ENCODE peak calls at places on chromosome 17, in five cellular contexts. F is body of pancreas, V is IMR-90, W is transverse colon, X is tibial artery. E is an unnamed sample. For H3K4me1, the result is how much of the 10 kb centered on the place peaks cover.

GRCh38 chr17:73422121-73422520 is 110.3 kb upstream of the CDC42EP4 start:
- DNase-seq in V (no peak), F (no peak), X (no peak), W (no peak), E (no peak)

GRCh38 chr17:34154916-34155730 is 100.0 kb upstream of the CCL2 start:
- DNase-seq in F (no peak), X (no peak), W (no peak), V (no peak), E (no peak)

GRCh38 chr17:68314916-68315535 is 23.7 kb downstream of the ARSG start:
- DNase-seq in V (no peak), X (no peak), F (peak), W (peak), E (peak)

GRCh38 chr17:72788950-72789585 is 303.4 kb downstream of the SLC39A11 start:
- DNase-seq in X (no peak), W (no peak), F (no peak), V (peak), E (no peak)

GRCh38 chr17:27494192-27495091 is 38.2 kb downstream of the KSR1 start:
- DNase-seq in V (peak), X (peak), F (peak), W (peak), E (peak)

GRCh38 chr17:55295411-55296170 is 30.8 kb downstream of the HLF start:
- DNase-seq in W (peak), X (no peak), V (peak), F (peak), E (peak)

GRCh38 chr17:81902653-81903414 is 796 bp downstream of the NPB start:
- DNase-seq in V (no peak), F (no peak), X (peak), W (no peak), E (no peak)

GRCh38 chr17:21459536-21459935 is 83.4 kb downstream of the KCNJ12 start:
- DNase-seq in F (no peak), W (no peak), V (no peak), X (no peak), E (no peak)

GRCh38 chr17:28327709-28328108 is 7.6 kb downstream of the IFT20 start:
- DNase-seq in F (no peak), W (no peak), V (peak), X (no peak), E (no peak)

GRCh38 chr17:9274119-9274445 is 252.8 kb downstream of the NTN1 start:
- DNase-seq in W (no peak), F (no peak), X (no peak), V (no peak), E (no peak)

GRCh38 chr17:7988750-7989178 is 13.7 kb upstream of the GUCY2D start:
- DNase-seq in W (peak), F (peak), X (no peak), V (peak), E (peak)

GRCh38 chr17:44207319-44207718 is 7.6 kb upstream of the ATXN7L3 start:
- DNase-seq in V (no peak), X (no peak), F (no peak), W (no peak), E (no peak)
- H3K4me1 ChIP-seq in V (under half), X (under half), F (under half), W (under half), E (under half)

GRCh38 chr17:76695059-76695892 is 15.5 kb downstream of the MXRA7 start:
- DNase-seq in F (no peak), X (no peak), W (no peak), V (no peak), E (no peak)
- TF ChIP-seq CTCF in F (no peak), X (no peak), W (no peak), V (no peak), E (no peak)

GRCh38 chr17:78559024-78559423 is 18.2 kb downstream of the DNAH17 start:
- DNase-seq in X (no peak), W (no peak), V (no peak), F (no peak), E (no peak)
- H3K4me1 ChIP-seq in X (under half), W (under half), V (under half), F (under half), E (under half)

GRCh38 chr17:76278952-76279741 is 14.0 kb downstream of the UBALD2 start:
- DNase-seq in X (peak), V (peak), W (peak), F (peak), E (peak)

GRCh38 chr17:76278268-76278908 is 13.2 kb downstream of the UBALD2 start:
- DNase-seq in V (no peak), X (no peak), W (no peak), F (no peak), E (no peak)

GRCh38 chr17:76280650-76281049 is 15.5 kb downstream of the UBALD2 start:
- DNase-seq in X (no peak), V (no peak), F (no peak), W (no peak), E (no peak)

GRCh38 chr17:76281573-76282371 is 16.6 kb downstream of the UBALD2 start:
- DNase-seq in X (no peak), F (no peak), V (no peak), W (no peak), E (no peak)

GRCh38 chr17:76279742-76280287 is 14.7 kb downstream of the UBALD2 start:
- DNase-seq in W (no peak), X (no peak), F (no peak), V (no peak), E (no peak)
- TF ChIP-seq CTCF in W (no peak), X (no peak), F (no peak), V (no peak), E (no peak)

GRCh38 chr17:17186051-17186450 is 20.1 kb downstream of the PLD6 start:
- DNase-seq in W (no peak), F (peak), V (peak), X (no peak), E (no peak)
- H3K4me1 ChIP-seq in W (under half), F (under half), V (under half), X (under half), E (under half)

DNA sequence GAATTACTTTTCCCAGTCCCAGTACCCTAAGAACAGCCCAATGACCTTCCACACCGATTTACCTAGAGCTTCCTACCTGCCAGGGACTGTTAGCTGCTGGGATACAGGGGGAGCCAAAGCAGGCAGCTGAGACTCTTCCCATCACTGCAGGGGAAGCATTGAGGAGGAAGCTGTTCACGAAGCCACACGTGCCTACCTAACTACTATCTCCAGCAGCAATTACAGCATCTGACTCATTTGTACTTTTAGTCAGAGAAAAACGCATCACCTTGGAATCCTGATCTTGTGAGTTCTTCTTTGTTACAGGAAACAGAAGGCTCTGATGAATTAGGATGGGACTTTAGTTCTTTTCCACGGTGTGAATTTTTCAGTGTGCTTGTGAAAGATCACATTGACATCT is 113.7 kb upstream of the DHX40 start:
- DNase-seq in W (no peak), X (no peak), F (no peak), V (peak), E (no peak)
- TF ChIP-seq CTCF in W (no peak), X (no peak), F (no peak), V (no peak), E (no peak)

GRCh38 chr17:40209404-40210093 is 9.6 kb upstream of the WIPF2 start:
- DNase-seq in X (no peak), W (no peak), F (no peak), V (peak), E (no peak)
- H3K4me1 ChIP-seq in X (under half), W (under half), F (under half), V (under half), E (under half)

GRCh38 chr17:10598620-10599019 is 49.2 kb upstream of the MYH2 start:
- DNase-seq in F (no peak), X (no peak), V (no peak), W (no peak), E (no peak)
- TF ChIP-seq CTCF in F (no peak), X (no peak), V (no peak), W (no peak), E (no peak)

GRCh38 chr17:39663340-39663687 is 1.8 kb upstream of the TCAP start:
- DNase-seq in V (no peak), X (no peak), F (no peak), W (no peak), E (no peak)

GRCh38 chr17:39661044-39661406 is 4.1 kb upstream of the TCAP start:
- DNase-seq in F (no peak), V (no peak), W (no peak), X (no peak), E (no peak)

GRCh38 chr17:39663688-39664580 is 1.2 kb upstream of the TCAP start:
- DNase-seq in F (no peak), W (peak), X (peak), V (no peak), E (no peak)

GRCh38 chr17:39661744-39662541 is 3.2 kb upstream of the TCAP start:
- DNase-seq in F (no peak), X (no peak), W (no peak), V (no peak), E (no peak)

GRCh38 chr17:39662551-39663339 is 2.4 kb upstream of the TCAP start:
- DNase-seq in F (no peak), W (peak), V (no peak), X (peak), E (peak)
- H3K4me1 ChIP-seq in F (under half), W (under half), V (under half), X (half or more), E (under half)

GRCh38 chr17:51559778-51560177 is 299.4 kb downstream of the UTP18 start:
- DNase-seq in X (no peak), F (no peak), V (no peak), W (no peak), E (no peak)
- TF ChIP-seq CTCF in X (no peak), F (no peak), V (no peak), W (no peak), E (no peak)

E was measured in adrenal gland.